ENCODE peak calls at places on chromosomes 13 and 19, in nine cellular contexts. S, T, Z, M, G, U, E, B and O are unnamed samples.

GRCh38 chr13:83618966-83619365 is 263.3 kb downstream of the SLITRK1 start:
- DNase-seq in S (no peak), T (no peak), Z (no peak), M (peak; percentile 9), G (no peak), U (no peak), E (no peak), B (no peak), O (no peak)

GRCh38 chr19:13953021-13953531 is 767 bp downstream of the DCAF15 start:
- DNase-seq in S (no peak), T (no peak), Z (peak; percentile 33), M (peak; percentile 59), G (peak; percentile 30), U (no peak), E (peak; percentile 50), B (peak; percentile 74), O (no peak)

GRCh38 chr19:30785728-30786127 is 413.5 kb downstream of the ZNF536 start:
- DNase-seq in S (no peak), T (no peak), Z (no peak), M (no peak), G (no peak), U (no peak), E (no peak), B (no peak), O (no peak)

GRCh38 chr13:102800145-102801041 is 1.5 kb downstream of the BIVM start:
- DNase-seq in S (peak; percentile 82), T (peak; percentile 91), Z (peak; percentile 45), M (peak; percentile 86), G (peak; percentile 83), U (peak; percentile 96), E (peak; percentile 80), B (peak; percentile 78), O (peak; percentile 93)

GRCh38 chr13:59356607-59357006 is 807.1 kb downstream of the DIAPH3 start:
- DNase-seq in S (no peak), T (no peak), Z (no peak), M (peak; percentile 98), G (no peak), U (no peak), E (no peak), B (peak; percentile 5), O (no peak)

GRCh38 chr13:69970521-69970920 is 137.1 kb upstream of the ATXN8OS start:
- DNase-seq in S (no peak), T (no peak), Z (no peak), M (peak; percentile 6), G (no peak), U (no peak), E (peak; percentile 26), B (no peak), O (no peak)

GRCh38 chr13:30623392-30623791 is 5.7 kb downstream of the USPL1 start:
- DNase-seq in S (no peak), T (no peak), Z (no peak), M (peak; percentile 76), G (no peak), U (no peak), E (no peak), B (no peak), O (no peak)

GRCh38 chr13:97130201-97130600 is 91.9 kb upstream of the MBNL2 start:
- DNase-seq in S (no peak), T (no peak), Z (no peak), M (peak; percentile 39), G (no peak), U (no peak), E (no peak), B (peak; percentile 16), O (no peak)

GRCh38 chr13:109789262-109789661 is 2.9 kb upstream of the IRS2 start:
- DNase-seq in S (no peak), T (no peak), Z (no peak), M (no peak), G (no peak), U (no peak), E (no peak), B (no peak), O (no peak)

GRCh38 chr13:33927315-33927714 is 109.4 kb downstream of the RFC3 start:
- DNase-seq in S (no peak), T (no peak), Z (no peak), M (peak; percentile 60), G (no peak), U (no peak), E (no peak), B (peak; percentile 81), O (no peak)

GRCh38 chr19:5230730-5231555 is 109.7 kb downstream of the PTPRS start:
- DNase-seq in S (no peak), T (no peak), Z (no peak), M (no peak), G (no peak), U (no peak), E (no peak), B (no peak), O (no peak)

GRCh38 chr13:67238277-67238859 is 8.2 kb upstream of the PCDH9 start:
- DNase-seq in S (no peak), T (no peak), Z (no peak), M (peak; percentile 55), G (peak; percentile 7), U (peak; percentile 15), E (no peak), B (peak; percentile 32), O (peak; percentile 26)

GRCh38 chr13:75186384-75186783 is 295.6 kb downstream of the TBC1D4 start:
- DNase-seq in S (no peak), T (no peak), Z (no peak), M (peak; percentile 46), G (no peak), U (no peak), E (no peak), B (no peak), O (no peak)

GRCh38 chr13:110480161-110480560 is 81.4 kb downstream of the RAB20 start:
- DNase-seq in S (no peak), T (no peak), Z (no peak), M (no peak), G (no peak), U (no peak), E (no peak), B (no peak), O (no peak)

GRCh38 chr19:43594710-43595604 is 977 bp downstream of the IRGQ start:
- DNase-seq in S (peak; percentile 48), T (peak; percentile 81), Z (no peak), M (peak; percentile 73), G (peak; percentile 63), U (peak; percentile 81), E (peak; percentile 84), B (peak; percentile 51), O (peak; percentile 77)

GRCh38 chr19:50978772-50979390 is 4.8 kb downstream of the KLK7 start:
- DNase-seq in S (no peak), T (no peak), Z (no peak), M (no peak), G (no peak), U (no peak), E (no peak), B (no peak), O (no peak)

GRCh38 chr19:6066661-6067646 is 43.3 kb downstream of the RFX2 start:
- DNase-seq in S (no peak), T (no peak), Z (peak; percentile 68), M (peak; percentile 97), G (no peak), U (no peak), E (peak; percentile 79), B (peak; percentile 98), O (no peak)

GRCh38 chr19:16673226-16673625 is 12.3 kb downstream of the TMEM38A start:
- DNase-seq in S (no peak), T (no peak), Z (no peak), M (no peak), G (no peak), U (no peak), E (no peak), B (no peak), O (no peak)

GRCh38 chr19:18322318-18322758 is 538 bp downstream of the LSM4 start:
- DNase-seq in S (peak; percentile 29), T (peak; percentile 66), Z (peak; percentile 14), M (peak; percentile 60), G (peak; percentile 57), U (peak; percentile 68), E (no peak), B (peak; percentile 59), O (peak; percentile 60)

GRCh38 chr19:40379446-40380198 is 10.4 kb downstream of the HIPK4 start:
- DNase-seq in S (no peak), T (no peak), Z (no peak), M (no peak), G (no peak), U (no peak), E (no peak), B (no peak), O (no peak)

GRCh38 chr13:75787249-75787940 is 151.3 kb downstream of the LMO7 start:
- DNase-seq in S (no peak), T (no peak), Z (no peak), M (peak; percentile 50), G (no peak), U (no peak), E (no peak), B (peak; percentile 70), O (no peak)

GRCh38 chr19:38034153-38034835 is 127.3 kb downstream of the SIPA1L3 start:
- DNase-seq in S (no peak), T (no peak), Z (no peak), M (peak; percentile 19), G (peak; percentile 59), U (peak; percentile 32), E (no peak), B (no peak), O (peak; percentile 64)

GRCh38 chr13:93721483-93721882 is 494.9 kb downstream of the GPC6 start:
- DNase-seq in S (no peak), T (no peak), Z (no peak), M (no peak), G (no peak), U (no peak), E (no peak), B (no peak), O (no peak)

GRCh38 chr19:324716-325115 is 19.9 kb downstream of the MIER2 start:
- DNase-seq in S (no peak), T (no peak), Z (no peak), M (no peak), G (no peak), U (no peak), E (no peak), B (no peak), O (no peak)

GRCh38 chr13:51044023-51044665 is 66.9 kb downstream of the C13orf42 start:
- DNase-seq in S (no peak), T (no peak), Z (no peak), M (no peak), G (no peak), U (no peak), E (no peak), B (no peak), O (no peak)

GRCh38 chr19:40565910-40566495 is 10.7 kb upstream of the SHKBP1 start:
- DNase-seq in S (no peak), T (no peak), Z (no peak), M (no peak), G (no peak), U (no peak), E (no peak), B (no peak), O (no peak)

GRCh38 chr19:30482956-30483355 is 110.8 kb downstream of the ZNF536 start:
- DNase-seq in S (no peak), T (no peak), Z (no peak), M (no peak), G (no peak), U (no peak), E (no peak), B (no peak), O (no peak)